ENCODE peak calls at places on chromosomes 1 and 21, in four cellular contexts. One of them, this sample, is unnamed.

GRCh38 chr1:31372051-31372450 is 825 bp downstream of the FABP3 start:
- DNase-seq in GM12878: no peak
- DNase-seq in HepG2: no peak
- DNase-seq in K562: no peak
- DNase-seq in this sample: no peak

GRCh38 chr21:44751186-44751798 is 39.9 kb upstream of the TSPEAR start:
- DNase-seq in K562: no peak
- DNase-seq in HepG2: no peak
- DNase-seq in GM12878: no peak
- DNase-seq in this sample: no peak

GRCh38 chr1:193005785-193006184 is 53.4 kb downstream of the UCHL5 start:
- DNase-seq in GM12878: no peak
- DNase-seq in K562: no peak
- DNase-seq in HepG2: no peak
- DNase-seq in this sample: no peak

GRCh38 chr1:56330400-56331026 is 248.8 kb downstream of the PLPP3 start:
- DNase-seq in GM12878: peak; percentile 68
- DNase-seq in K562: no peak
- DNase-seq in HepG2: peak; percentile 47
- DNase-seq in this sample: no peak

GRCh38 chr21:38434913-38435533 is 63.3 kb downstream of the ERG start:
- DNase-seq in GM12878: no peak
- DNase-seq in HepG2: no peak
- DNase-seq in K562: no peak
- DNase-seq in this sample: no peak

GRCh38 chr1:11981378-11982009 is 1.2 kb downstream of the MFN2 start:
- DNase-seq in K562: no peak
- DNase-seq in GM12878: no peak
- DNase-seq in HepG2: no peak
- DNase-seq in this sample: no peak

GRCh38 chr1:6511461-6512244 is 20.2 kb upstream of the PLEKHG5 start:
- DNase-seq in K562: no peak
- DNase-seq in HepG2: no peak
- DNase-seq in GM12878: no peak
- DNase-seq in this sample: no peak

GRCh38 chr1:59730759-59731478 is 83.8 kb upstream of the HOOK1 start:
- DNase-seq in K562: peak; percentile 47
- DNase-seq in GM12878: no peak
- DNase-seq in HepG2: peak; percentile 93
- DNase-seq in this sample: no peak

GRCh38 chr1:174221681-174222080 is 62.4 kb downstream of the RABGAP1L start:
- DNase-seq in HepG2: no peak
- DNase-seq in K562: no peak
- DNase-seq in GM12878: no peak
- DNase-seq in this sample: no peak

GRCh38 chr1:41640141-41640751 is 155.8 kb upstream of the EDN2 start:
- DNase-seq in HepG2: no peak
- DNase-seq in GM12878: no peak
- DNase-seq in K562: no peak
- DNase-seq in this sample: no peak

GRCh38 chr1:50622259-50622658 is 199.0 kb upstream of the DMRTA2 start:
- DNase-seq in HepG2: no peak
- DNase-seq in K562: no peak
- DNase-seq in GM12878: no peak
- DNase-seq in this sample: no peak

GRCh38 chr21:35603471-35603870 is 456.9 kb downstream of the SETD4 start:
- DNase-seq in K562: no peak
- DNase-seq in GM12878: no peak
- DNase-seq in HepG2: no peak
- DNase-seq in this sample: peak; percentile 53

GRCh38 chr1:203769505-203770343 is 4.7 kb downstream of the LAX1 start:
- DNase-seq in GM12878: no peak
- DNase-seq in HepG2: peak; percentile 73
- DNase-seq in K562: peak; percentile 19
- DNase-seq in this sample: no peak

GRCh38 chr1:116909511-116910378 is at the start of gene PTGFRN:
- DNase-seq in HepG2: no peak
- DNase-seq in GM12878: no peak
- DNase-seq in K562: peak; percentile 78
- DNase-seq in this sample: peak; percentile 89

GRCh38 chr1:169106921-169107672 is 607 bp downstream of the ATP1B1 start:
- DNase-seq in GM12878: no peak
- DNase-seq in K562: peak; percentile 36
- DNase-seq in HepG2: no peak
- DNase-seq in this sample: peak; percentile 36

GRCh38 chr1:53332188-53332564 is 4.3 kb upstream of the LRP8 start:
- DNase-seq in GM12878: no peak
- DNase-seq in HepG2: no peak
- DNase-seq in K562: no peak
- DNase-seq in this sample: no peak

GRCh38 chr1:204971700-204972336 is 71.2 kb upstream of the CNTN2 start:
- DNase-seq in HepG2: no peak
- DNase-seq in GM12878: no peak
- DNase-seq in K562: peak; percentile 52
- DNase-seq in this sample: no peak

GRCh38 chr1:197924516-197925123 is 7.4 kb downstream of the LHX9 start:
- DNase-seq in K562: peak; percentile 65
- DNase-seq in GM12878: no peak
- DNase-seq in HepG2: peak; percentile 53
- DNase-seq in this sample: no peak

GRCh38 chr1:203268901-203269653 is 36.2 kb upstream of the BTG2 start:
- DNase-seq in HepG2: peak; percentile 67
- DNase-seq in K562: peak; percentile 76
- DNase-seq in GM12878: no peak
- DNase-seq in this sample: no peak

GRCh38 chr21:42056468-42056867 is 14.6 kb upstream of the UMODL1 start:
- DNase-seq in K562: no peak
- DNase-seq in GM12878: no peak
- DNase-seq in HepG2: no peak
- DNase-seq in this sample: no peak

GRCh38 chr1:183276386-183276785 is 90.3 kb downstream of the LAMC2 start:
- DNase-seq in K562: no peak
- DNase-seq in HepG2: no peak
- DNase-seq in GM12878: no peak
- DNase-seq in this sample: no peak

GRCh38 chr1:151134991-151135390 is 11.4 kb downstream of the SEMA6C start:
- DNase-seq in K562: no peak
- DNase-seq in GM12878: no peak
- DNase-seq in HepG2: no peak
- DNase-seq in this sample: no peak

GRCh38 chr1:151135433-151136385 is 10.7 kb downstream of the SEMA6C start:
- DNase-seq in HepG2: no peak
- DNase-seq in K562: no peak
- DNase-seq in GM12878: no peak
- DNase-seq in this sample: peak; percentile 32

GRCh38 chr1:151133339-151133761 is 13.1 kb downstream of the SEMA6C start:
- DNase-seq in HepG2: no peak
- DNase-seq in K562: peak; percentile 12
- DNase-seq in GM12878: no peak
- DNase-seq in this sample: peak; percentile 60

GRCh38 chr1:151132676-151133338 is 13.6 kb downstream of the SEMA6C start:
- DNase-seq in K562: peak; percentile 16
- DNase-seq in HepG2: no peak
- DNase-seq in GM12878: no peak
- DNase-seq in this sample: peak; percentile 60

DNA sequence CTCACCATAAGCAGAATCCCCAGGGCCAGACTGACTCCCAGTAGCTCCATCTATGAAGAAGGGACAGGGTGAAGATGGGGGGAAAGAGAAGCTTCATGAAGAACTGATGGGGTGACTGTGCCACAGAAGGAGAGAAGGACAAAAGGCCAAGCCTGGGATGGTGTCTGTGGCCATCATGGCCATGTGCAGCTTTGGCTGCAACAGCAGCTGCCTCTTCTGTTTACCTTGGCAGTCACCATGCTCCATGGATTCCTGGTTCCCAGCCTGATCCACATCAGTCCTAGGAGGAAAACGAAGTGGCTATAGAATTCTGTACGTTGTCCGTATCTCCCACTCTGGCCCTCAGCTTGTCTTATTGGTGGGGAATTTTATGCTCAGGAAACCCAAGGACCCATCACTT is 12.0 kb downstream of the SEMA6C start:
- DNase-seq in GM12878: no peak
- DNase-seq in K562: no peak
- DNase-seq in HepG2: no peak
- DNase-seq in this sample: no peak
- TF ChIP-seq CREM in GM12878: no peak
- TF ChIP-seq CREM in K562: no peak
- TF ChIP-seq CREM in HepG2: no peak
- TF ChIP-seq CREM in this sample: no peak

DNA sequence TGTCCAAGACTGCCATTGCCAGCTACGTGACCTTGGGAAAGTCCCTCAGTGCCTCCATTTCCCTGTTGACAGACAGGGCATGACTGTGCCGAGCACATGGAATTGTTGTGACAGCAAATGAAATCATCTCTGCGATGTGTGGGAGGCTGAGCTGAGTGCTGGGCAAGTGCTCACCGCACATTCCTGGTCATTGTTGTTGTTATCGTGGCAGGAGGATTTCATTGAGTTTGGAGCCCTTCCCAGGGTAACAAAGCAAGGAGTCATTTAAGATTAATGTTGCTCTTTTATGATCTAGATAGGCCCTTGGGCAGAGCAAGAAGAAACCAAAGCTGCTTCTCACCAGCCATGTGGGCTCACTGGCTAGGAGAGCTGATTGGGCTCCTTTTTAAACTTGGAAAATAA is 39.6 kb upstream of the ITPKB start:
- DNase-seq in K562: no peak
- DNase-seq in GM12878: no peak
- DNase-seq in HepG2: no peak
- DNase-seq in this sample: no peak
- TF ChIP-seq CREM in K562: no peak
- TF ChIP-seq CREM in GM12878: no peak
- TF ChIP-seq CREM in HepG2: no peak
- TF ChIP-seq CREM in this sample: no peak

GRCh38 chr1:58123051-58123450 is 423.5 kb downstream of the OMA1 start:
- DNase-seq in K562: no peak
- DNase-seq in HepG2: no peak
- DNase-seq in GM12878: no peak
- DNase-seq in this sample: no peak
- TF ChIP-seq CREM in K562: no peak
- TF ChIP-seq CREM in HepG2: no peak
- TF ChIP-seq CREM in GM12878: no peak
- TF ChIP-seq CREM in this sample: no peak

GRCh38 chr21:27569091-27569490 is 602.2 kb upstream of the ADAMTS5 start:
- DNase-seq in HepG2: no peak
- DNase-seq in GM12878: no peak
- DNase-seq in K562: no peak
- DNase-seq in this sample: no peak

GRCh38 chr21:27570306-27570868 is 603.5 kb upstream of the ADAMTS5 start:
- DNase-seq in HepG2: no peak
- DNase-seq in K562: no peak
- DNase-seq in GM12878: no peak
- DNase-seq in this sample: no peak

GRCh38 chr21:27571706-27572105 is 604.8 kb upstream of the ADAMTS5 start:
- DNase-seq in GM12878: no peak
- DNase-seq in K562: no peak
- DNase-seq in HepG2: no peak
- DNase-seq in this sample: no peak

GRCh38 chr21:27569831-27570230 is 602.9 kb upstream of the ADAMTS5 start:
- DNase-seq in GM12878: no peak
- DNase-seq in HepG2: no peak
- DNase-seq in K562: no peak
- DNase-seq in this sample: no peak

DNA sequence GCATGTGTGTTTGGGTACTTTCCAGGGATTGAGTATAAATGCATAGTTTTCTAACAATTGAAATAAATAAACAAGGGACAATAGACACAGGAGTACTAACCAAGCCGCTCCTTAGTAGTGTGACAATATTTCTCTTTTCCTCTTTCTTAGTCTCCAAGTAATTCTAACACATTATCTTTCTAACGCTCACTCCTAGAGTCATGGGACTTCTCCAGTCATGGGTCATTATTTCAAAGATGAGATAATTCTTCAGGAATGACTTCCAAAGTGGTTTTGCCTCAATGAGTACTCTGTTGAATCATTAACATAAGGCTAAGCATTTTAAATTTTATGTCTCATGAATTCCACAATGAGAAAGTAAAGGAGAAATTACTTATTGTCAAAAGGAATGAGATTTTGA is 605.8 kb upstream of the ADAMTS5 start:
- DNase-seq in HepG2: no peak
- DNase-seq in K562: no peak
- DNase-seq in GM12878: no peak
- DNase-seq in this sample: no peak
- TF ChIP-seq CREM in HepG2: no peak
- TF ChIP-seq CREM in K562: no peak
- TF ChIP-seq CREM in GM12878: no peak
- TF ChIP-seq CREM in this sample: no peak

DNA sequence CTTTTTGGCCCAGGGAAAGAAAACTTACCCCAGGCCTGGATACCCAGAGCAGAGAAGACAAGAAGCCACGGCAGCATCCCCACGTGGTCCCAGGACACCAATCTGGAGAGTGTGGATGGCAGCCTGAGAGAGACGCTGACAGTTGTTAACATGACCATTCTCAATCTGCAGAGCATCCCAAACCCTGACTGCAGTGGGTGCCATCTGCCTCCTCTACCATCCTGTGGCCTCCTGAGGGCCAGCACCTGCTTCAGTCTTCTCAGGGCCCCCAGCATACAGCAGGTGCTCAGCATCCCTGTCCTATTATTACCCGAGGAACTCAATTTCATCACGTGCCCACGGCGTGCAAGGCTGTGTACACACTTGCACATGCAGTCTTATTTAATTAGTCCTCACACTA is 785 bp downstream of the PGLYRP4 start:
- DNase-seq in K562: no peak
- DNase-seq in HepG2: no peak
- DNase-seq in GM12878: no peak
- DNase-seq in this sample: no peak
- TF ChIP-seq CREM in K562: no peak
- TF ChIP-seq CREM in HepG2: no peak
- TF ChIP-seq CREM in GM12878: no peak
- TF ChIP-seq CREM in this sample: no peak

GRCh38 chr21:32800056-32800455 is 28.5 kb upstream of the PAXBP1 start:
- DNase-seq in GM12878: no peak
- DNase-seq in K562: no peak
- DNase-seq in HepG2: no peak
- DNase-seq in this sample: no peak
- TF ChIP-seq CREM in GM12878: no peak
- TF ChIP-seq CREM in K562: no peak
- TF ChIP-seq CREM in HepG2: no peak
- TF ChIP-seq CREM in this sample: no peak

DNA sequence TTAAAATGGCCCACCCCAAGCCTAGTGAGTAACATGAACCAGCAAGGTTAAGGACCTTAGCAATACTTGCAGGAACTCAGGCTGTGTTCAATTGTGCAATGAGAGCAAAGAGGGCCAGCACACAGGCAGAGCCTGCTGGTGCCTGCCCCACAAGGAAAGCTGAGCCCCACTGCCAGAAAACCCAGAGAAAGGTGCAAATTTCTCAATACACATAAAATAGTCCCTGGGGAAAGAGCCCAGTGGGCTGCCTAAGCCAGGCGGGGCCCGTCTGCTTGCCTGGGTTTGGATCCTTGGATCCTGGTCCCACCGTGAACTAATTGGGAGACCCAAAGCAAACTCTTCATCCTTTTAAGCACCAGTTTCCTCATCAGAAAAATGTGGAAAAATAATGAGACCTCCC is 128.5 kb upstream of the CACNA1E start:
- DNase-seq in K562: no peak
- DNase-seq in GM12878: no peak
- DNase-seq in HepG2: no peak
- DNase-seq in this sample: no peak
- TF ChIP-seq CREM in K562: no peak
- TF ChIP-seq CREM in GM12878: no peak
- TF ChIP-seq CREM in HepG2: no peak
- TF ChIP-seq CREM in this sample: no peak

This sample was measured in WTC11.